ENCODE peak calls at places on chromosome 22, in five cellular contexts. K is Panc1, T is transverse colon, X is keratinocyte, C is DND-41. N is an unnamed sample.

GRCh38 chr22:29106839-29107238 is 34.0 kb downstream of the KREMEN1 start:
- DNase-seq in K (no peak), T (no peak), X (no peak), C (no peak), N (no peak)

GRCh38 chr22:29531419-29531818 is 22.1 kb downstream of the THOC5 start:
- DNase-seq in K (no peak), T (no peak), X (no peak), C (no peak), N (no peak)

GRCh38 chr22:46453006-46453828 is 84.2 kb downstream of the CELSR1 start:
- DNase-seq in K (no peak), T (no peak), X (peak; percentile 60), C (no peak), N (no peak)

GRCh38 chr22:41140365-41140957 is 48.1 kb downstream of the EP300 start:
- DNase-seq in K (no peak), T (no peak), X (no peak), C (no peak), N (no peak)

GRCh38 chr22:44309137-44309536 is 3.6 kb downstream of the SHISAL1 start:
- DNase-seq in K (peak; percentile 22), T (peak; percentile 43), X (peak; percentile 93), C (no peak), N (no peak)

GRCh38 chr22:45211848-45212247 is 28.8 kb downstream of the KIAA0930 start:
- DNase-seq in K (no peak), T (no peak), X (no peak), C (no peak), N (no peak)

GRCh38 chr22:32926600-32926999 is 125.1 kb downstream of the TIMP3 start:
- DNase-seq in K (no peak), T (no peak), X (no peak), C (peak; percentile 10), N (no peak)

GRCh38 chr22:43396934-43397457 is 14.8 kb upstream of the MPPED1 start:
- DNase-seq in K (no peak), T (no peak), X (no peak), C (no peak), N (no peak)

GRCh38 chr22:47626428-47627390 is 864.3 kb downstream of the TBC1D22A start:
- DNase-seq in K (no peak), T (no peak), X (no peak), C (no peak), N (no peak)
- TF ChIP-seq CTCF in K (no peak), T (no peak), X (peak; percentile 55), C (peak; percentile 47), N (no peak)

DNA sequence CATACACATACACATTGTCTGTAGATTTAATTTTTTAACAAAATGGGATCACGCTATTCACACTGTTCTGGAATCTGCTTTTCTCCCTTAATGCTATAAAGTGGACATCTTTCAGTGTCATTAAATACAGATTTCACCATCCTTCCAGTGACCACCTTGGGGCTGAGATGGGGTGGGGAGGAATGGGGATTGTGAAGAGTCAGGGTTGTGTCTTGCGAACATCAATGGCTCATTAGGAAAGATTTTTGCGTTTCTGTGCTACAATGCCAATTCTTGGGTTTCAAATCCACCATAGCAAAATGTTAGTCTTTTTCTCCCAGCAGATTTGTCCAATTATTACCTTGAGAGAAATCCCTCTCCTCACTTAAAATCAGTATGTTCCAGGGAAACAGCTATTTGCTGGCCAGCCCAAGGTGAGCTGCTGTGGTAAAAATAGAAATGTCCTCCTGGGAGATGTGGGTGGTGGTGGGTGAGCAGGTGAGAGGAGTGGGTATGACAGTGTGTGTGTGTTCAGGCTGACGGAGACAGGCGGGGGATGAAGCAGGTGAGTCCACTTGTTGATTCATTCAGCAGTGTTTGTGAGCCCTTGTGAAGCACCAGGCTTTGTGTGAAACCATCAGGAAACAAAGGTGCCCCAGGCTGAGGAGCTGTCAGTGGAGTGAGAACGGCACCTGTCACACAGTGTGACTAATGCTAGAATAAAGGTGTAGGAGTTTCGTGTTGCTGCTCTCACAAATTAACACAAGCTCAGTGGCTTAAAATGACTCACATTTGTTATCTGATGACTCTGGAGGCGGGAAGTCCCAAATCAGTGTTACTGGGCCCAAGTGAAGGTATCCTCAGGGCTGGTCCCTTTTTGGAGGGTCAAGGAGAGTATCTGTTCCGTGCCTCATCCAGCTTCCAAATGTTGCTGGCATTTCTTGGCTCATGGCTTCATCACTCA is 1.7 kb upstream of the CBX6 start:
- DNase-seq in K (no peak), T (no peak), X (peak; percentile 59), C (no peak), N (peak; percentile 69)
- H3K4me1 ChIP-seq in K (peaks cover 21% of the 10 kb centered on the region), T (peaks cover 21% of the 10 kb centered on the region), X (peaks cover 27% of the 10 kb centered on the region), C (peaks cover 34% of the 10 kb centered on the region), N (peaks cover 37% of the 10 kb centered on the region)

GRCh38 chr22:35037089-35037488 is 28.9 kb upstream of the ISX start:
- DNase-seq in K (no peak), T (no peak), X (no peak), C (peak; percentile 10), N (no peak)
- TF ChIP-seq CTCF in K (peak; percentile 44), T (no peak), X (peak; percentile 43), C (peak; percentile 63), N (no peak)

DNA sequence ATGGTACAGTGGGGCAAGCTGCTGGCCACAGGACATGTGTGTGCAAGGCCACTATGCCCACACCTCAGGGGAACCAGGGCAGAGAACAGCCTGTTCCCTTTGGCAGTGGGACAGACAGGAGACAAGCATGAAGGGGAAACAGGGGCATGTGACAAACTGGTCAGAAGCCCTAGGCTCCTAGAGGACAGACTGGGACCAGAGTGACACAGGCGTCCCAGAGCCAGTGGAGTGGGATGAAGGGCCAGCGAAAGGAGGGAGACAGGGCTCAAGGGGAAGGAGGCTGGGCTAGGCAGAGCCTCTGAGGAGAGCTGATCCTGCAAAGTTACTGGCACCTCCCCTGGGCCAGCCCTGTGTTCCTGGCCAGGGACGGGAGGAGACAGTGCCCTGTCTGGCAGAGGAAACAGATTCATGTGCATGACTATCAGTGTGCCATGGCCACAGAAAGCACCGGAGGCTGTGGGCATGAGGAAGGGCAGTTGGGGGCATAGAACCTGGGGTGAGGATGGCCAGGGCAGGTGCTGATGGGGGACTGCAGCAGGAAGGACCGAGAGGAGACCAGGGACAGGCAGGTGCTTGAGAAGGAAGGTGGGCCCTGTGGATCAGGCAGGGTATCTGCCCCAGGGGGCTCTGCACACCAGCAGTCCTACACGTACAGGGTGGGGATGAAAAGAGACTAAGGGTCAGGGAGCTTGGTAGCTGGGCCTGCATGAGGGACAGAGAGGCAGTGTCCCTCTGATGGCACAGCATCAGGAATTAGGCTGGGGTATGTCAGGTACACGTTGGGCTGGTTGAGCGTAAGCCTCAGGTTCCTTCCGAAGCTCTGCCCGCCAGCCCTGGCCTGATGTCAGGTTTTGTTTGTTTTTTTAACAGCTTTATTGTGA is 9.8 kb downstream of the DERL3 start:
- DNase-seq in K (no peak), T (no peak), X (no peak), C (no peak), N (no peak)
- H3K4me1 ChIP-seq in K (no peaks in the 10 kb centered on the region), T (no peaks in the 10 kb centered on the region), X (peaks cover 8% of the 10 kb centered on the region), C (peaks cover 31% of the 10 kb centered on the region), N (no peaks in the 10 kb centered on the region)

DNA sequence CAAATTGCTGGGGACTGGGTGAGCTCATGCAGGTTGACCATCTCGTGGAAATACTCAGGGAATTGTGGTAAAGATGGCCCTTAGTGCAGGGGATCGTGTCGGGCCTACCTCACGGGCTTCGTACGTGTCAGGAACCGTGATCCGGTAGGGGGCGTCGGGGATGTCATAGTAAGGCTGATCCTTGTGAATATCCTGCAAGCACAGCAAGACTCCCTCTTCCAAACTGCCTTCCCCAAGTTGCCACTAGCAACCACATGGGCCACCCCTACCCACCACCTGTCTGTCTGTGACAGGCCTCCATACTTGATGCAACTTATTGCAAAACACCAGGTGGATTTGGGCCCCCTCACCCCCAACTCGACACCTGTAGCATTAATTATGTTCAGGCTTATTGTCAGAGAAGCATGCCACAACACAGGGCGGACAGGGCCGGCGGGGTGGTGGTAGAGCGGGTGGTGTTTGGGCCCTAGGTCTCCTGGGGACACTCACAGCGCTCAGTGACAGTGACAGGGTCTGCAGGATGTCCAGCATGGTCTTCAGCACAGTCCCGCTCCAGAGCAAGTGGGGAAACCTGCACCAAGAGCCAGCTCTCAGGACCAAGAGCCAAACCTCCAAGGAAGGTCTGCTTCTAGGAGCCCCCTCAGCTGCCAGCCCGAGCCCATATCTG is 22.6 kb upstream of the SERPIND1 start:
- DNase-seq in K (no peak), T (no peak), X (no peak), C (no peak), N (no peak)
- TF ChIP-seq CTCF in K (no peak), T (no peak), X (no peak), C (no peak), N (no peak)

GRCh38 chr22:36999463-36999862 is 19.8 kb downstream of the TST start:
- DNase-seq in K (no peak), T (no peak), X (no peak), C (no peak), N (no peak)
- H3K4me1 ChIP-seq in K (no peaks in the 10 kb centered on the region), T (no peaks in the 10 kb centered on the region), X (peaks cover 6% of the 10 kb centered on the region), C (no peaks in the 10 kb centered on the region), N (no peaks in the 10 kb centered on the region)

DNA sequence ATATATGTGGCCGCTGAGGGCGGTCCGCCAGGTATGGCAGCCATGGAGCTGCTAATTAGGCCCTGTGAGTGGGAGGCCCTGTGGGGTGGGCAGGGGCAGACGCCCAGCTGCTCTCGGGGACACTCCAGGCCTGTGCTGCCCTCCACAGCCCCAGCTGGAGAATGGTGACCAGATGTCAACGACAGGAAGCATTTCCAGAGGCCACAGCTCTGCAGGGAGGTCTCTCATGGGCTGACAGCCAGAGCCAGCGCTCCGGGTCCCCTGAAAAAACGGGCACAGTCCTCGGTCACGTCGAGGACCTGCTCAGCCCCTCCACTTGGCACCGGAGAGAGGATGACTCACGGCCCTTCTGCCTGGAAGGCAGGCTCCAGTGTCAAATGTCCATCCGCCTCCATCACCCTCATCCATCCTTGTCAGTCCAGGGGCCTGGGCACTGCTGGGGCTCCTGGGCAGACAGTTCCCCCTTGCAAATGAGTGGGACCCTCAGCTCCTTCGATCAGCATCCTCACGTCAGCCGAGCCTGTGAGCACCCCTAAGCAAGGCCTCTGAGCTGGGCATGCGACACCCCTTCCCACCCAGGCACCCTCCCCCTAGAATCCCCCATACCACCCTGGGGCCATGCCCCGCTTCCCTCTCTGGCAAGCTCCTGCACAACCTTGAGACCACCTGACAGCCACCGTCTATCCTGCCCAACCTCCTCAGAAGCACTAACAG is 1.9 kb downstream of the BID start:
- DNase-seq in K (no peak), T (no peak), X (no peak), C (no peak), N (no peak)
- TF ChIP-seq CTCF in K (no peak), T (no peak), X (no peak), C (no peak), N (no peak)

DNA sequence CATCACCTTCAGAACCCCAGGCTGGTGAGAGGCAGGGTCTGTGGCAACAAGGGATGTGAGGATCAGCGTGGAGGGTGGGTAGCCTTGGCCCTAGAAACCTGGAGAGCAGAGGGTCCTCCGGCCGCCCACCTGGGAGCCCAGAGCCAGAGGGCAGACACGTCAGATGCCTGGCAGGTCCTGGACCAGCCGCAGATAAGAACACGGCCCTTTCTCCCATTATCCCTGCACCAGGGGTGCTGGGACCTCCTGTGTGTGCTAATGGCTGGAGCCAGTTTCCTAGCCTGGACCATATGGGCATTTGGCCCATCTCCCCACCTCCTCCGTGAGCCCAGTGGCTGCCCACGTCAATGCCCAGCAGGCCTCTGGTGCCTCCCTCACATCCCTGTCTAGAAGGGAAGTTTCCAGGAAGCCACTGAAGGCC is 88.4 kb downstream of the MORC2 start:
- DNase-seq in K (no peak), T (no peak), X (no peak), C (no peak), N (no peak)
- H3K4me1 ChIP-seq in K (no peaks in the 10 kb centered on the region), T (no peaks in the 10 kb centered on the region), X (peaks cover 3% of the 10 kb centered on the region), C (no peaks in the 10 kb centered on the region), N (no peaks in the 10 kb centered on the region)

DNA sequence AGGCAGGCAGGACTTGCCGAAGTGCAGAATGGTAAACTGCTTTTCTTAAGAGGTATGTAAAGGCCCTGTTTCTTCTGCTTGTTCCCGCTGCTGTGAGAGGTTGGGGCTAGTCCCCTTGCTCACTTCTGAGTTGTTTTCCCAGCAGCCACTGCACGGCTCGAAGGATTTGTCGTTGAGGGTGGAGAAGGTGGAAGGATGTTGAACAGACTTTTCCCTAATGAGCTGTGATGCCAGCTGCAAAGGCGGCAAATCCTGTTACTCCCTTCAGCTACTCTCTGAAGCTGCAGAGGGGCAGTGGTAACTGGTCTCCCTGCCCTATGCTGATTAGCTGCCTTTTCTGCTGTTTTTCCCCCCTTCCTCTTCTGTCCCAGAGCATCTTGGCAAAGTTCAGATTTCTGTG is 90.4 kb upstream of the SLC25A18 start:
- DNase-seq in K (no peak), T (no peak), X (no peak), C (no peak), N (no peak)
- TF ChIP-seq CTCF in K (no peak), T (no peak), X (no peak), C (no peak), N (no peak)

N was measured in CD8-positive, alpha-beta T cell.